ENCODE peak calls at places on chromosomes 4 and X, in seven cellular contexts. One of them, this sample, is unnamed.

GRCh38 chr4:30537462-30537861 is 182.7 kb upstream of the PCDH7 start:
- DNase-seq in mammary epithelial cell: peak
- DNase-seq in LoVo: peak
- DNase-seq in SK-N-DZ: no peak
- DNase-seq in AG08395: no peak
- DNase-seq in GM13977: no peak
- DNase-seq in NCI-H187: no peak
- DNase-seq in this sample: peak

GRCh38 chr4:83959160-83959559 is 423.3 kb downstream of the GPAT3 start:
- DNase-seq in mammary epithelial cell: no peak
- DNase-seq in LoVo: no peak
- DNase-seq in SK-N-DZ: no peak
- DNase-seq in AG08395: no peak
- DNase-seq in GM13977: no peak
- DNase-seq in NCI-H187: no peak
- DNase-seq in this sample: no peak

GRCh38 chrX:69538321-69538876 is 34.3 kb downstream of the NALF2 start:
- DNase-seq in mammary epithelial cell: peak
- DNase-seq in LoVo: peak
- DNase-seq in SK-N-DZ: no peak
- DNase-seq in AG08395: peak
- DNase-seq in GM13977: peak
- DNase-seq in NCI-H187: peak
- DNase-seq in this sample: peak

GRCh38 chr4:75099321-75099720 is 166.4 kb downstream of the PARM1 start:
- DNase-seq in mammary epithelial cell: no peak
- DNase-seq in LoVo: peak
- DNase-seq in SK-N-DZ: no peak
- DNase-seq in AG08395: no peak
- DNase-seq in GM13977: peak
- DNase-seq in NCI-H187: no peak
- DNase-seq in this sample: peak

GRCh38 chr4:176872461-176872860 is 79.7 kb upstream of the VEGFC start:
- DNase-seq in mammary epithelial cell: no peak
- DNase-seq in LoVo: no peak
- DNase-seq in SK-N-DZ: no peak
- DNase-seq in AG08395: no peak
- DNase-seq in GM13977: no peak
- DNase-seq in NCI-H187: no peak
- DNase-seq in this sample: no peak

GRCh38 chrX:137166591-137166990 is 132.8 kb upstream of the GPR101 start:
- DNase-seq in mammary epithelial cell: no peak
- DNase-seq in LoVo: no peak
- DNase-seq in SK-N-DZ: no peak
- DNase-seq in AG08395: no peak
- DNase-seq in GM13977: no peak
- DNase-seq in NCI-H187: no peak
- DNase-seq in this sample: no peak

GRCh38 chr4:168119100-168119499 is 26.8 kb downstream of the ANXA10 start:
- DNase-seq in mammary epithelial cell: no peak
- DNase-seq in LoVo: no peak
- DNase-seq in SK-N-DZ: no peak
- DNase-seq in AG08395: no peak
- DNase-seq in GM13977: no peak
- DNase-seq in NCI-H187: no peak
- DNase-seq in this sample: no peak

GRCh38 chr4:40571208-40571607 is 58.5 kb downstream of the RBM47 start:
- DNase-seq in mammary epithelial cell: no peak
- DNase-seq in LoVo: no peak
- DNase-seq in SK-N-DZ: no peak
- DNase-seq in AG08395: no peak
- DNase-seq in GM13977: no peak
- DNase-seq in NCI-H187: no peak
- DNase-seq in this sample: no peak

GRCh38 chrX:123959281-123960063 is 2.0 kb upstream of the STAG2 start:
- DNase-seq in mammary epithelial cell: peak
- DNase-seq in LoVo: peak
- DNase-seq in SK-N-DZ: peak
- DNase-seq in AG08395: no peak
- DNase-seq in GM13977: peak
- DNase-seq in NCI-H187: no peak
- DNase-seq in this sample: peak

GRCh38 chrX:13151806-13152510 is 107.5 kb upstream of the FAM9C start:
- DNase-seq in mammary epithelial cell: no peak
- DNase-seq in LoVo: no peak
- DNase-seq in SK-N-DZ: no peak
- DNase-seq in AG08395: peak
- DNase-seq in GM13977: no peak
- DNase-seq in NCI-H187: no peak
- DNase-seq in this sample: no peak

GRCh38 chrX:16737024-16737423 is 17.6 kb downstream of the SYAP1 start:
- DNase-seq in mammary epithelial cell: no peak
- DNase-seq in LoVo: no peak
- DNase-seq in SK-N-DZ: no peak
- DNase-seq in AG08395: no peak
- DNase-seq in GM13977: no peak
- DNase-seq in NCI-H187: no peak
- DNase-seq in this sample: no peak

GRCh38 chr4:168183717-168184571 is 91.6 kb downstream of the ANXA10 start:
- DNase-seq in mammary epithelial cell: peak
- DNase-seq in LoVo: peak
- DNase-seq in SK-N-DZ: peak
- DNase-seq in AG08395: peak
- DNase-seq in GM13977: peak
- DNase-seq in NCI-H187: no peak
- DNase-seq in this sample: no peak

GRCh38 chr4:4836044-4836443 is 23.4 kb upstream of the MSX1 start:
- DNase-seq in mammary epithelial cell: no peak
- DNase-seq in LoVo: no peak
- DNase-seq in SK-N-DZ: no peak
- DNase-seq in AG08395: no peak
- DNase-seq in GM13977: no peak
- DNase-seq in NCI-H187: no peak
- DNase-seq in this sample: no peak

GRCh38 chr4:82320351-82320750 is 53.4 kb downstream of the HNRNPD start:
- DNase-seq in mammary epithelial cell: no peak
- DNase-seq in LoVo: no peak
- DNase-seq in SK-N-DZ: no peak
- DNase-seq in AG08395: no peak
- DNase-seq in GM13977: no peak
- DNase-seq in NCI-H187: no peak
- DNase-seq in this sample: no peak

GRCh38 chr4:186304816-186305520 is 39.0 kb downstream of the F11 start:
- DNase-seq in mammary epithelial cell: no peak
- DNase-seq in LoVo: no peak
- DNase-seq in SK-N-DZ: no peak
- DNase-seq in AG08395: no peak
- DNase-seq in GM13977: no peak
- DNase-seq in NCI-H187: no peak
- DNase-seq in this sample: no peak

GRCh38 chr4:110119880-110120279 is 78.5 kb downstream of the ELOVL6 start:
- DNase-seq in mammary epithelial cell: peak
- DNase-seq in LoVo: no peak
- DNase-seq in SK-N-DZ: no peak
- DNase-seq in AG08395: peak
- DNase-seq in GM13977: no peak
- DNase-seq in NCI-H187: no peak
- DNase-seq in this sample: peak

GRCh38 chr4:48139688-48140087 is 5.6 kb upstream of the TXK start:
- DNase-seq in mammary epithelial cell: no peak
- DNase-seq in LoVo: no peak
- DNase-seq in SK-N-DZ: no peak
- DNase-seq in AG08395: peak
- DNase-seq in GM13977: no peak
- DNase-seq in NCI-H187: no peak
- DNase-seq in this sample: no peak

GRCh38 chr4:8744083-8744805 is 127.4 kb downstream of the HMX1 start:
- DNase-seq in mammary epithelial cell: no peak
- DNase-seq in LoVo: no peak
- DNase-seq in SK-N-DZ: no peak
- DNase-seq in AG08395: no peak
- DNase-seq in GM13977: no peak
- DNase-seq in NCI-H187: no peak
- DNase-seq in this sample: no peak

GRCh38 chr4:158807696-158808095 is 38.9 kb downstream of the FNIP2 start:
- DNase-seq in mammary epithelial cell: no peak
- DNase-seq in LoVo: no peak
- DNase-seq in SK-N-DZ: no peak
- DNase-seq in AG08395: no peak
- DNase-seq in GM13977: no peak
- DNase-seq in NCI-H187: no peak
- DNase-seq in this sample: no peak

GRCh38 chrX:7690842-7691241 is 152.1 kb upstream of the VCX start:
- DNase-seq in mammary epithelial cell: no peak
- DNase-seq in LoVo: no peak
- DNase-seq in SK-N-DZ: no peak
- DNase-seq in AG08395: no peak
- DNase-seq in GM13977: no peak
- DNase-seq in NCI-H187: no peak
- DNase-seq in this sample: no peak

This sample was measured in PC-9.